ENCODE peak calls at places on chromosome 10, in five cellular contexts. X is heart left ventricle, F is body of pancreas, Q is right lobe of liver, Y is HepG2. Z is an unnamed sample.

GRCh38 chr10:68221196-68221595 is 10.7 kb downstream of the ATOH7 start:
- ATAC-seq in X (no peak), Q (no peak), F (no peak), Y (no peak), Z (no peak)

GRCh38 chr10:102113261-102113955 is 6.8 kb downstream of the LDB1 start:
- ATAC-seq in Y (no peak), Q (no peak), X (no peak), F (no peak), Z (no peak)

GRCh38 chr10:683448-684071 is 5.9 kb downstream of the DIP2C start:
- ATAC-seq in X (no peak), Y (no peak), F (no peak), Q (no peak), Z (peak)

GRCh38 chr10:44890721-44891550 is 20.2 kb upstream of the TMEM72 start:
- ATAC-seq in Q (peak), X (no peak), Y (no peak), F (no peak), Z (no peak)

GRCh38 chr10:74882427-74882826 is 56.0 kb downstream of the KAT6B start:
- ATAC-seq in Q (no peak), F (no peak), Y (no peak), X (no peak), Z (no peak)

GRCh38 chr10:46524471-46525176 is 31.8 kb downstream of the GPRIN2 start:
- ATAC-seq in F (no peak), Y (peak), Q (no peak), X (peak), Z (no peak)

GRCh38 chr10:121043124-121043849 is 192.1 kb downstream of the WDR11 start:
- ATAC-seq in X (no peak), Y (peak), Q (no peak), F (peak), Z (no peak)

GRCh38 chr10:34768972-34769330 is 46.1 kb downstream of the PARD3 start:
- ATAC-seq in X (no peak), Q (no peak), F (no peak), Y (no peak), Z (no peak)

GRCh38 chr10:33066558-33067236 is 108.7 kb upstream of the ITGB1 start:
- ATAC-seq in X (no peak), F (peak), Q (no peak), Y (no peak), Z (no peak)

GRCh38 chr10:125146791-125147604 is 13.4 kb downstream of the CTBP2 start:
- ATAC-seq in X (peak), F (peak), Q (no peak), Y (no peak), Z (peak)

GRCh38 chr10:43594944-43595589 is 11.2 kb upstream of the ZNF485 start:
- ATAC-seq in X (peak), F (peak), Q (peak), Y (peak), Z (no peak)

GRCh38 chr10:126921974-126922525 is 16.8 kb downstream of the DOCK1 start:
- ATAC-seq in F (no peak), X (peak), Y (no peak), Q (no peak), Z (peak)

GRCh38 chr10:107083388-107084009 is 81.0 kb downstream of the SORCS1 start:
- ATAC-seq in X (no peak), Y (no peak), Q (no peak), F (no peak), Z (no peak)

GRCh38 chr10:34513636-34514035 is 301.5 kb downstream of the PARD3 start:
- ATAC-seq in Y (no peak), F (no peak), Q (no peak), X (peak), Z (no peak)

GRCh38 chr10:100183482-100183881 is 2.3 kb downstream of the ERLIN1 start:
- ATAC-seq in X (no peak), F (no peak), Y (peak), Q (peak), Z (no peak)

GRCh38 chr10:110876788-110877187 is 5.1 kb downstream of the PDCD4 start:
- ATAC-seq in Q (no peak), Y (no peak), X (no peak), F (no peak), Z (no peak)

GRCh38 chr10:84296071-84296981 is 32.1 kb upstream of the CCSER2 start:
- ATAC-seq in Q (no peak), X (peak), F (peak), Y (no peak), Z (peak)

GRCh38 chr10:11891776-11892486 is 68.8 kb downstream of the PROSER2 start:
- ATAC-seq in F (no peak), X (no peak), Y (no peak), Q (no peak), Z (no peak)

DNA sequence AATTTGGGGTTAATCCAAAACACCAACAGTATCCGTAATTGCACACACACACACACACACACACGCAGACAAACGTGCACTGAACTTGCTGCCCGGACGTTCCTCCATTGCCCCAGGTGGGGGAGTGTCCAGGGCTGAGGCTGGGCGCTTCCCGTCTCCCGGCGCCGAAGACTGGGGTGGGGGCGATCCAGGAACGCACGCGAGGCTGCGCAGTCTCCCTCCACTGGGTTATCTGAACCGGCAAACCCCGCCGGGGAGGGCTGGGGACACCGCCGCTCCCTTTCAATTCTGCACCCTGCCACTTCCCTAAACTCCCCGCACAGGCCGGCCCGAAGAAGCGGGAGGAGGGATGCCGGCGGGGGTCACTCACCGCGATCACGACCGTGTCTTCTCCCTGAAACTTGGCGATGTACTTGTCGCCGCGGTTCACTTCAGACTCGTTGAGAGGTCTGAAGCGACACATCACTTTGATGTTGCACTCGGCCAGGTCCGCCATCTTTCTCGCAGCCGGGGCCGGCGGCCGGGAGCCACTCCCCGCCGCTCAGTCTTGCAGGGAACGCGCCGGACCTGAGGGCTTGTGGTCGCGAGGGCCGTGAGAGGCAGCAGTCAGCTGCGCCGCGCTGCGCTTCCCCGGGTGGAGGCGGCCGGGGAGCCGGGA is 618 bp downstream of the KIF5B start:
- ATAC-seq in X (peak), Q (peak), F (peak), Y (peak), Z (peak)
- TF ChIP-seq POLR2A in X (no peak), Q (peak), F (no peak), Y (peak), Z (peak)

GRCh38 chr10:119207713-119208552 is 562 bp downstream of the GRK5 start:
- ATAC-seq in X (peak), F (no peak), Y (peak), Q (peak), Z (peak)

GRCh38 chr10:119207367-119207668 is at the start of gene GRK5:
- ATAC-seq in X (peak), Q (peak), F (peak), Y (peak), Z (peak)

GRCh38 chr10:119208553-119208940 is 1.2 kb downstream of the GRK5 start:
- ATAC-seq in Q (no peak), Y (no peak), F (no peak), X (no peak), Z (no peak)

GRCh38 chr10:119206603-119207366 is 586 bp upstream of the GRK5 start:
- ATAC-seq in Q (peak), F (peak), X (peak), Y (peak), Z (peak)

GRCh38 chr10:119205926-119206602 is 1.3 kb upstream of the GRK5 start:
- ATAC-seq in Q (peak), Y (peak), X (peak), F (peak), Z (peak)
- TF ChIP-seq POLR2A in Q (no peak), Y (peak), X (no peak), F (peak), Z (no peak)

DNA sequence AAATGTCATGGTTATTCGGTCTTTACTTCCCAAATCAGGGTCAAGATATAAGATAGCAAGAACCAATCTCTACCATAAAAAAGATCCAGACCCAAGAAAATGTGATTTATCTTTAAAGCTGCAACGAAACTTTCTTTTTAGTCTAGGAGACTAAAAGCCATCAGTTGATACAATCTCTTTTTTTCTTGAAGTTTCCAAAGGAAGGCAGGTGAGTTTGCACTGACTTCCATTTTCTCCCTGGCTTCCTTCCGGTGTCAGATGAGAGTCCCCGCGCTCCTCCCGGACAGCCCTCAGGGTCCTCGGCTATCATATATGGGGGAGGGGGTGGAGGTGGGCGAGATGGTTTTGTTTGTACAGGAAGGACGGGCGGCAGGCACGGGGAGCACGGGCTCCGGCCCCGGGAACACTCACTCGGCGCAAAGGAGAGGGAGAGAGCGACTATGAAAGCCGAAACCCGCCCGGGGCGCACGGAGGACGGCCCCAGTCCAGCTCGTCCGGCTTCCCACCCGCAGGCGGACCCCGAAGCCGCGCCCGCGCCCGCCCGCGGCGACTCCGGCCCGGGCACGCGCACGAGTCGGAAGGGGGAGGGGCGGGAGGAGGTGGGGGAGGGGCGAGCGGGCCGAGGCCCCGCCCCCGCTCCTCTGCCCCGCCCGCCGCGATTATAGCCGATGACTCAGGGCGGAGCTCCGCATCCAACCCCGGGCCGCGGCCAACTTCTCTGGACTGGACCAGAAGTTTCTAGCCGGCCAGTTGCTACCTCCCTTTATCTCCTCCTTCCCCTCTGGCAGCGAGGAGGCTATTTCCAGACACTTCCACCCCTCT is at the start of gene BAG3:
- ATAC-seq in X (peak), Y (peak), F (peak), Q (peak), Z (peak)
- TF ChIP-seq POLR2A in X (no peak), Y (peak), F (peak), Q (peak), Z (no peak)

DNA sequence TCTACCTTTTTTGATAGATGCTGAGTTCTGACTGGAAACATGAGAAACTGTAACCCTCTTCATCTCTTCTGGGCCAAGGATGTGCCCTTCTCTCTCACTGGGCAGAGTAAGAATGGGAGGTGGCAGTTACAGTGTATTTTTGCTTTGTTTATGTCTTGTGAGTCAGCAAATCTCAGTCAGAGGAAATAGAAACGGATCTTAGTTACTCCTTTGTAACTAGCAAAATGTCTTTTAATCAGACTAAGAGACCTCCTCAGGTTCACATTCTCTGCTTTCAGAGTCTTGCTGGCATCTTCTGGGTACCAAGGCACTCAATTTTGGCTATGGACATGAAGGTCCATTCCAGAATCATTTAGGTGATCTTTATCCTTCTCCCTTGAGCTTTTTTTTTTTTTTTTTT is 70.9 kb downstream of the HHEX start:
- ATAC-seq in X (no peak), F (no peak), Y (no peak), Q (peak), Z (no peak)
- TF ChIP-seq POLR2A in X (no peak), F (no peak), Y (no peak), Q (no peak), Z (no peak)

GRCh38 chr10:17236468-17236886 is 8.4 kb downstream of the VIM start:
- ATAC-seq in Y (no peak), Q (no peak), X (peak), F (no peak), Z (no peak)
- TF ChIP-seq POLR2A in Y (no peak), Q (no peak), X (no peak), F (no peak), Z (no peak)

GRCh38 chr10:62130948-62131347 is 137.7 kb downstream of the RTKN2 start:
- ATAC-seq in Q (peak), X (peak), Y (no peak), F (peak), Z (no peak)
- TF ChIP-seq POLR2A in Q (no peak), X (no peak), Y (no peak), F (no peak), Z (no peak)

GRCh38 chr10:70145666-70146488 is 623 bp downstream of the TYSND1 start:
- ATAC-seq in F (peak), X (peak), Y (peak), Q (peak), Z (peak)
- TF ChIP-seq POLR2A in F (no peak), X (no peak), Y (peak), Q (no peak), Z (no peak)

Z was measured in gastroesophageal sphincter.